ENCODE peak calls at places on chromosomes 7 and 10, in six cellular contexts. Z, R, C, V, X and S are unnamed samples.

GRCh38 chr10:77297370-77297692 is 340.3 kb downstream of the KCNMA1 start:
- DNase-seq in Z (no peak), R (peak), C (no peak), V (no peak), X (no peak), S (no peak)

GRCh38 chr7:124738639-124739038 is 27.0 kb downstream of the GPR37 start:
- DNase-seq in Z (no peak), R (no peak), C (peak), V (no peak), X (no peak), S (no peak)

GRCh38 chr7:101121996-101122932 is 4.6 kb upstream of the SERPINE1 start:
- DNase-seq in Z (no peak), R (peak), C (peak), V (no peak), X (no peak), S (no peak)

GRCh38 chr10:3747984-3748383 is 37.0 kb downstream of the KLF6 start:
- DNase-seq in Z (no peak), R (no peak), C (no peak), V (no peak), X (no peak), S (no peak)

GRCh38 chr10:69802424-69803161 is 887 bp downstream of the COL13A1 start:
- DNase-seq in Z (no peak), R (peak), C (peak), V (no peak), X (no peak), S (no peak)

GRCh38 chr7:87218941-87219544 is 489 bp downstream of the TMEM243 start:
- DNase-seq in Z (peak), R (peak), C (peak), V (peak), X (peak), S (no peak)

GRCh38 chr7:7219216-7219615 is 36.9 kb downstream of the C1GALT1 start:
- DNase-seq in Z (no peak), R (no peak), C (no peak), V (no peak), X (no peak), S (no peak)

GRCh38 chr7:86643478-86644281 is at the start of gene GRM3:
- DNase-seq in Z (no peak), R (no peak), C (peak), V (peak), X (no peak), S (no peak)

GRCh38 chr10:112202561-112203241 is 19.1 kb upstream of the GPAM start:
- DNase-seq in Z (no peak), R (no peak), C (no peak), V (no peak), X (no peak), S (no peak)

GRCh38 chr10:98474628-98475027 is 27.9 kb upstream of the HPS1 start:
- DNase-seq in Z (no peak), R (no peak), C (no peak), V (no peak), X (no peak), S (no peak)

GRCh38 chr10:11787374-11787773 is 35.8 kb upstream of the PROSER2 start:
- DNase-seq in Z (no peak), R (no peak), C (no peak), V (no peak), X (no peak), S (no peak)

GRCh38 chr10:35409094-35409582 is 72.8 kb downstream of the CCNY start:
- DNase-seq in Z (no peak), R (peak), C (no peak), V (peak), X (no peak), S (no peak)